ENCODE peak calls at places on chromosomes 3 and 15, in seven cellular contexts. U, W, Q, B, X, I and F are unnamed samples.
A peak's percentile ranks its signal among the peaks of the same experiment; 100 is the strongest.

GRCh38 chr15:25175789-25176615 is 221.2 kb downstream of the SNRPN start:
- DNase-seq in U (no peak), B (no peak), W (no peak), I (peak; percentile 21), X (peak; percentile 28), Q (no peak), F (no peak)

GRCh38 chr3:152175576-152175883 is 93.2 kb upstream of the MBNL1 start:
- DNase-seq in Q (peak; percentile 83), B (no peak), U (peak; percentile 73), W (no peak), I (no peak), X (no peak), F (no peak)

GRCh38 chr3:37816271-37816670 is 45.4 kb upstream of the CTDSPL start:
- DNase-seq in Q (no peak), I (no peak), W (no peak), B (no peak), U (no peak), X (no peak), F (no peak)

GRCh38 chr15:39054128-39054732 is 489.6 kb upstream of the RASGRP1 start:
- DNase-seq in W (peak; percentile 2), X (no peak), B (no peak), Q (no peak), U (no peak), I (no peak), F (no peak)

GRCh38 chr15:52021128-52021671 is 2.2 kb downstream of the MAPK6 start:
- DNase-seq in W (no peak), B (peak; percentile 63), I (no peak), Q (peak; percentile 96), X (no peak), U (peak; percentile 89), F (peak; percentile 56)

GRCh38 chr3:169458323-169458722 is 205.2 kb downstream of the MECOM start:
- DNase-seq in X (no peak), Q (no peak), I (no peak), B (no peak), W (no peak), U (no peak), F (no peak)

GRCh38 chr3:114519415-114519814 is 225.6 kb downstream of the TIGIT start:
- DNase-seq in W (no peak), X (peak; percentile 52), I (no peak), Q (peak; percentile 65), B (no peak), U (peak; percentile 29), F (peak; percentile 60)

GRCh38 chr3:170741756-170742530 is 128.1 kb downstream of the RPL22L1 start:
- DNase-seq in W (no peak), Q (no peak), I (no peak), X (no peak), U (peak; percentile 20), B (no peak), F (no peak)

GRCh38 chr15:34737379-34737928 is 17.3 kb downstream of the GJD2 start:
- DNase-seq in B (no peak), X (no peak), U (no peak), Q (peak; percentile 50), I (no peak), W (no peak), F (no peak)

GRCh38 chr15:67850995-67851535 is 11.2 kb upstream of the RNU6-1 start:
- DNase-seq in U (peak; percentile 50), Q (peak; percentile 83), I (no peak), X (no peak), B (no peak), W (no peak), F (no peak)

GRCh38 chr3:31695280-31696008 is 162.7 kb downstream of the STT3B start:
- DNase-seq in X (no peak), I (no peak), W (no peak), U (no peak), Q (peak; percentile 17), B (peak; percentile 52), F (no peak)

GRCh38 chr15:73560501-73561117 is 72.6 kb downstream of the NPTN start:
- DNase-seq in B (peak; percentile 12), W (peak; percentile 13), U (peak; percentile 41), Q (peak; percentile 78), X (no peak), I (no peak), F (no peak)

GRCh38 chr15:99755692-99756409 is 22.6 kb upstream of the LYSMD4 start:
- DNase-seq in B (peak; percentile 70), X (peak; percentile 66), W (no peak), I (no peak), U (peak; percentile 69), Q (peak; percentile 77), F (no peak)